ENCODE peak calls at places on chromosomes 6 and 20, in eight cellular contexts. U is BE2C, V is psoas muscle, M is body of pancreas, X is astrocyte of the spinal cord, W is IMR-90, K is lower leg skin, A is heart left ventricle. L is an unnamed sample.

GRCh38 chr6:44044154-44044539 is 83.1 kb downstream of the MRPL14 start:
- DNase-seq in M (no peak), W (peak), U (no peak), A (no peak), X (peak), V (no peak), K (no peak), L (no peak)

GRCh38 chr6:70270287-70271005 is 32.4 kb downstream of the COL9A1 start:
- DNase-seq in U (no peak), K (no peak), X (no peak), W (no peak), V (no peak), M (no peak), A (no peak), L (no peak)

GRCh38 chr20:23205221-23205620 is 119.1 kb upstream of the CD93 start:
- DNase-seq in V (no peak), W (no peak), U (no peak), X (no peak), A (no peak), K (peak), M (no peak), L (no peak)

GRCh38 chr6:33279971-33280511 is 3.1 kb downstream of the B3GALT4 start:
- DNase-seq in M (no peak), K (no peak), W (peak), X (peak), V (no peak), U (peak), A (no peak), L (peak)

GRCh38 chr6:140956567-140957306 is 1176.0 kb upstream of the GJE1 start:
- DNase-seq in A (no peak), X (peak), K (no peak), M (no peak), W (peak), U (no peak), V (no peak), L (peak)

GRCh38 chr6:144335914-144336313 is 50.8 kb downstream of the UTRN start:
- DNase-seq in A (no peak), K (no peak), W (no peak), V (no peak), U (no peak), M (no peak), X (no peak), L (peak)

GRCh38 chr6:68634503-68635411 is at the start of gene ADGRB3:
- DNase-seq in W (peak), K (peak), V (peak), U (peak), M (peak), A (peak), X (peak), L (peak)

GRCh38 chr20:3175270-3175669 is 1.9 kb upstream of the LZTS3 start:
- DNase-seq in W (no peak), M (no peak), K (no peak), A (no peak), V (no peak), U (no peak), X (no peak), L (no peak)

GRCh38 chr6:129889580-129889979 is 28.5 kb upstream of the TMEM244 start:
- DNase-seq in X (peak), A (no peak), M (no peak), W (peak), U (no peak), K (no peak), V (no peak), L (peak)

GRCh38 chr6:95248501-95248900 is 328.8 kb upstream of the MANEA start:
- DNase-seq in U (no peak), V (no peak), M (no peak), A (no peak), K (no peak), W (peak), X (no peak), L (no peak)

GRCh38 chr20:5974531-5974930 is 24.1 kb downstream of the MCM8 start:
- DNase-seq in U (no peak), M (no peak), V (no peak), W (no peak), K (no peak), A (no peak), X (no peak), L (peak)

GRCh38 chr6:6008648-6009421 is 2.1 kb upstream of the NRN1 start:
- DNase-seq in M (peak), K (peak), W (no peak), U (peak), A (peak), V (peak), X (peak), L (no peak)

GRCh38 chr20:20665200-20665599 is 47.2 kb downstream of the RALGAPA2 start:
- DNase-seq in W (no peak), U (no peak), K (no peak), A (no peak), V (no peak), X (no peak), M (no peak), L (no peak)

GRCh38 chr6:146183831-146184230 is 155.0 kb downstream of the GRM1 start:
- DNase-seq in A (no peak), V (no peak), M (no peak), X (no peak), W (no peak), K (no peak), U (no peak), L (no peak)

GRCh38 chr6:42758756-42759430 is 13.0 kb upstream of the TBCC start:
- DNase-seq in X (no peak), K (no peak), U (no peak), W (no peak), V (no peak), A (no peak), M (no peak), L (no peak)

DNA sequence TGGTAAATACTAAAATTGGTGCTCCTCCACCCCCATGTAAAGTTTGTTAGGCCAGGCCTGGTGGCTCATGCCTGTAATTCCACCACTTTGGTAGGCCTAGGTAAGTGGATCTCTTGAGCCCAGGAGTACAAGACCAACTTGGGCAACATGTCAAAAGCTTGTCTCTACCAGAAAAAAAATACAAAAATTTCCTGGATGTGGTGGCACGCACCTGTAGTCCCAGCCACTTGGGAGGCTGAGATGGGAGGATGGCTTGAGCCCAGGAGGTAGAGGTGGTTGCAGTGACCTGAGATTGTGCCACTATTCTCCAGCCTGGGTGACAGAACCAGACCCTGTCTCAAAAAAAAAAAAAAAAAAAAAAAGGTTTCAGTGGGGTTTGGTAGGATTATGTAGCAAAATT is 41.7 kb downstream of the ITCH start:
- DNase-seq in V (no peak), X (no peak), U (no peak), M (no peak), A (no peak), W (no peak), K (no peak), L (no peak)
- TF ChIP-seq CTCF in V (no peak), X (no peak), U (no peak), M (no peak), A (no peak), W (no peak), K (no peak), L (no peak)

GRCh38 chr6:47485083-47485482 is 7.5 kb downstream of the CD2AP start:
- DNase-seq in U (no peak), X (no peak), V (no peak), W (no peak), M (no peak), K (no peak), A (no peak), L (no peak)

GRCh38 chr6:47483853-47484546 is 6.4 kb downstream of the CD2AP start:
- DNase-seq in A (no peak), M (no peak), U (no peak), X (peak), W (peak), K (no peak), V (no peak), L (peak)

GRCh38 chr6:47483516-47483852 is 5.9 kb downstream of the CD2AP start:
- DNase-seq in W (no peak), V (no peak), X (peak), M (no peak), K (no peak), A (no peak), U (no peak), L (peak)

GRCh38 chr6:47484616-47485015 is 7.0 kb downstream of the CD2AP start:
- DNase-seq in U (no peak), W (peak), V (no peak), K (no peak), M (no peak), X (peak), A (no peak), L (peak)

DNA sequence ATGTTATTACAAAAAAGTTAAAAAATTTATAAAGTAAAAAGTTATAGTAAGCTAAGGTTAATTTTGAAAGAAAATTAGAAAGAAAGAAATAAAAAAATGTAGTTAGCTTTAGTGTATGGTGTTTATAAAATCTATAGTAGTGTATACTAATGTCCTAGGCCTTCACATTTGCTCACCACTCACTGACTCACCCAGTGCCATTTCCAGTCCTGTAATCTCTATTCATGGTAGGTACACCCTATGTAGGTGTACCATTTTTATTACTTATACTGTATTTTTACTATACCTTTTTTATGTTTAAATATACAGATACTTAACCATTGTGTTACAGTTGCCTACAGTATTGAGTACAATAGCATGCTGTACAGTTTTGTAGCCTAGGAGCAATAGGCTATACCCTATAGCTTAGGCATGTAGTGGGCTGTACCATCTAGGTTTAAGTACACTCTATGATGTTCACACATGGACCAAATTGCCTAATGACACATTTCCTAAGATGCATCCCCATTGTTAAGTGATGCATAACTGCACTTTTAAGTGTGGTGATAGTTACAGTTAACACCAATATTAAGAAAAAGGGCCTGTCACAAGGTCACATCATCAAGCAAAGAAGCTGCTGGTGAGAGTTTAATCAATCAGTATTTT is 8.0 kb downstream of the CD2AP start:
- DNase-seq in A (no peak), M (no peak), X (no peak), K (no peak), V (no peak), W (no peak), U (no peak), L (peak)
- H3K4me3 ChIP-seq in A (no peak), M (no peak), X (no peak), K (no peak), V (no peak), W (no peak), U (no peak), L (no peak)

DNA sequence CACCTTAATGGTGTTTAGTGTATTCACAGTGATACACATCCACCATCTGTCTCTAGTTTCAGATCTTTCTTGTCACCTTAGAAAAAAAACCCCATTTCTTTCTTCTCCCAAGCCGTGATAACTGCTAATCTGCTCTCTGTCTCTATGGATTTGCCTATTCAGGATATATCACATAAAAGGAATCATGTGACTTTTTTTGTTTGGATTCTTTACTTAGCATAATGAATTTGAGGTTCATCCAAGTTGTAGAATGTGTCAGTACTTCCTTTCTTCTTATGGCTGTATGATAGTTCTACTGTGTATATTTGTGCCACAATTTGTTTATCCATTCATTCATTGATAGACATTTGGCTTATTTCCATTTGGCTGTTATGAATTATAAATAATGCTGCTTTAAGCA is 57.1 kb downstream of the ITCH start:
- DNase-seq in A (no peak), K (no peak), M (no peak), V (no peak), X (no peak), W (peak), U (no peak), L (no peak)
- TF ChIP-seq CTCF in A (no peak), K (no peak), M (no peak), V (no peak), X (no peak), W (no peak), U (no peak), L (no peak)

DNA sequence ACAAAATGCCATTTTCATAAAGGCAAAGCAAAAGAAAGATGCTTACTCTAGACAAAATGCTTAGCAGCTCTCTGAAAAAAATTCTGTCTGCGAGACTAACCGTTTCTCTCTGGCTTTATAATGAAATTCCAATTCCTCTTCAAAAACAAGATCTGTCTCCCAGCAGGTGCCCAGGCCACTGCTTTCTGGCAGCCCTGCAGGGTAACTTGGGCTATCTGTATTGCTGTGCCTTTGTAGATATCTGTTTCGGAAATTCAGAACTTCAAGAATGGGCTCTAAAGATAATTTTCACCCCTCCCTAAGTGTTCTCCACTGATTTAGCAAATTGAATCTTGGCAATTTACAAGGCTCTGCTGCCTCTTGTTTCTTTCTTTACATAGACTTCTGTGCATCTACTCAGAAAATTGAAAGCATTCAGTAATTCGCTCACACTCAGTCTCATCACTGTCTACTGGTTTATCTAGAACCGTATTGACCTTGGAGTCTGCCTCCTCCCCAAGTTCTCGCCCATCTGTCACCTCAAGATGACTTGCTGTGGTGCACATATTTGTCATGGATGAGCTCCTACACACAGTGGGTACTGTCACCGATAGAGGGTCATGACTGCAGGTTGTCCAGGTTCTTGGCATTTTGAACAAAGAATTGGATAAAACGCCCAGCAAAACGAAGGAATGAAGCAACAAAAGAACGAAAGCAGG is 26.4 kb upstream of the FABP7 start:
- DNase-seq in X (no peak), M (no peak), U (no peak), W (no peak), V (no peak), A (no peak), K (no peak), L (no peak)
- H3K4me3 ChIP-seq in X (no peak), M (no peak), U (peak), W (peak), V (peak), A (no peak), K (no peak), L (no peak)

GRCh38 chr6:157161912-157162311 is 161.4 kb downstream of the TMEM242 start:
- DNase-seq in A (no peak), X (no peak), V (no peak), M (no peak), K (no peak), W (no peak), U (no peak), L (no peak)

GRCh38 chr6:157159339-157159738 is 164.0 kb downstream of the TMEM242 start:
- DNase-seq in K (no peak), M (no peak), A (no peak), V (no peak), U (no peak), W (no peak), X (no peak), L (no peak)

GRCh38 chr6:157157228-157157627 is 166.1 kb downstream of the TMEM242 start:
- DNase-seq in V (no peak), K (no peak), M (no peak), W (no peak), U (no peak), A (no peak), X (no peak), L (no peak)

GRCh38 chr6:157158456-157158855 is 164.9 kb downstream of the TMEM242 start:
- DNase-seq in A (no peak), W (no peak), U (no peak), V (no peak), X (no peak), K (no peak), M (no peak), L (no peak)

DNA sequence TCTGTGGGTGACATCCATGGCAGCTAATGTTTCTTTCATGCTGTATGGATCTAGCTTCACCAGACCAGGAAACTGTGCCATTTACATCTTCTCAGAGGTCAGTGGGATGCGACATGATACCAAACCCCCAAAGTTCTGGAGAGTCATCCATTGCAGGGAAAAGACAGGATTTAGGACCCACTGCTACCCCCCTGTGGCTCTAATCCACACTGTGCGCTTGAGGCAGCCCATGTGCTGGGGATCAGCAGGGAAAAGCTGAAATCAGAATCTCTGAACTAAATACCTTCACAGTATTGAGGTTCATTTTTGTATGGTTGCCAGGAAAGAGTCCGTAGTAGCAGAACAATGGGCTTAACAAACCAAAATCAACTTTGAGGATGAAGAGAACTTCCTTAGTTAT is 164.4 kb downstream of the TMEM242 start:
- DNase-seq in X (no peak), K (no peak), V (no peak), M (no peak), A (no peak), W (no peak), U (no peak), L (no peak)
- TF ChIP-seq CTCF in X (no peak), K (no peak), V (no peak), M (no peak), A (no peak), W (no peak), U (peak), L (no peak)

GRCh38 chr20:37901280-37901666 is 1.7 kb upstream of the VSTM2L start:
- DNase-seq in K (no peak), A (no peak), X (no peak), V (no peak), W (no peak), U (no peak), M (no peak), L (no peak)

GRCh38 chr20:37903317-37904007 is 535 bp downstream of the VSTM2L start:
- DNase-seq in X (no peak), V (no peak), U (no peak), M (no peak), W (no peak), A (no peak), K (no peak), L (no peak)

GRCh38 chr20:37904008-37904675 is 1.2 kb downstream of the VSTM2L start:
- DNase-seq in X (no peak), M (no peak), K (no peak), U (no peak), W (no peak), A (no peak), V (no peak), L (no peak)

GRCh38 chr20:37902504-37903313 is at the start of gene VSTM2L:
- DNase-seq in W (peak), U (peak), M (no peak), K (no peak), X (peak), A (no peak), V (no peak), L (peak)

GRCh38 chr20:37901667-37902503 is 1.0 kb upstream of the VSTM2L start:
- DNase-seq in W (peak), V (no peak), M (peak), A (no peak), K (no peak), U (peak), X (peak), L (peak)
- H3K4me3 ChIP-seq in W (no peak), V (peak), M (no peak), A (peak), K (no peak), U (peak), X (peak), L (peak)

GRCh38 chr6:46490425-46491200 is 636 bp downstream of the RCAN2 start:
- DNase-seq in U (peak), K (peak), W (no peak), X (no peak), V (peak), M (peak), A (peak), L (no peak)
- TF ChIP-seq CTCF in U (peak), K (no peak), W (no peak), X (peak), V (peak), M (no peak), A (no peak), L (no peak)

GRCh38 chr6:27565839-27566779 is 93.2 kb upstream of the ZNF184 start:
- DNase-seq in X (no peak), M (no peak), V (no peak), K (no peak), W (no peak), A (no peak), U (no peak), L (peak)
- H3K4me3 ChIP-seq in X (no peak), M (no peak), V (no peak), K (no peak), W (no peak), A (no peak), U (peak), L (peak)